ENCODE peak calls at places on chromosomes 16 and 17, in four cellular contexts. One of them, this sample, is unnamed.

GRCh38 chr16:54630284-54630967 is 300.2 kb upstream of the IRX5 start:
- DNase-seq in GM12865: no peak
- DNase-seq in fibroblast of pulmonary artery: peak; percentile 48
- DNase-seq in fibroblast of lung: peak; percentile 1
- DNase-seq in this sample: peak; percentile 67

GRCh38 chr16:11059588-11059987 is 115.2 kb downstream of the CLEC16A start:
- DNase-seq in fibroblast of pulmonary artery: no peak
- DNase-seq in GM12865: no peak
- DNase-seq in fibroblast of lung: no peak
- DNase-seq in this sample: no peak

GRCh38 chr16:87789437-87790277 is 23.9 kb upstream of the KLHDC4 start:
- DNase-seq in GM12865: no peak
- DNase-seq in fibroblast of lung: peak; percentile 95
- DNase-seq in fibroblast of pulmonary artery: peak; percentile 46
- DNase-seq in this sample: peak; percentile 81

GRCh38 chr16:27980076-27980775 is 83.3 kb downstream of the GSG1L start:
- DNase-seq in fibroblast of lung: no peak
- DNase-seq in fibroblast of pulmonary artery: no peak
- DNase-seq in GM12865: no peak
- DNase-seq in this sample: no peak

GRCh38 chr17:38797091-38797490 is 2.3 kb downstream of the PIP4K2B start:
- DNase-seq in fibroblast of lung: no peak
- DNase-seq in fibroblast of pulmonary artery: peak; percentile 17
- DNase-seq in GM12865: no peak
- DNase-seq in this sample: peak; percentile 80

GRCh38 chr17:52032454-52032853 is 126.1 kb downstream of the CA10 start:
- DNase-seq in fibroblast of pulmonary artery: no peak
- DNase-seq in GM12865: no peak
- DNase-seq in fibroblast of lung: no peak
- DNase-seq in this sample: no peak

GRCh38 chr17:50787106-50787505 is 19.8 kb upstream of the ANKRD40CL start:
- DNase-seq in fibroblast of pulmonary artery: no peak
- DNase-seq in GM12865: no peak
- DNase-seq in fibroblast of lung: no peak
- DNase-seq in this sample: no peak

GRCh38 chr17:57515662-57516211 is 229.4 kb downstream of the CCDC182 start:
- DNase-seq in fibroblast of lung: no peak
- DNase-seq in fibroblast of pulmonary artery: peak; percentile 16
- DNase-seq in GM12865: no peak
- DNase-seq in this sample: no peak

GRCh38 chr17:13561606-13562270 is 40.0 kb downstream of the HS3ST3A1 start:
- DNase-seq in fibroblast of pulmonary artery: no peak
- DNase-seq in GM12865: no peak
- DNase-seq in fibroblast of lung: no peak
- DNase-seq in this sample: no peak

GRCh38 chr17:81160306-81160705 is 5.0 kb upstream of the PVALEF start:
- DNase-seq in fibroblast of lung: no peak
- DNase-seq in GM12865: no peak
- DNase-seq in fibroblast of pulmonary artery: no peak
- DNase-seq in this sample: no peak

GRCh38 chr16:57618306-57619132 is 9.9 kb upstream of the ADGRG1 start:
- DNase-seq in fibroblast of pulmonary artery: no peak
- DNase-seq in fibroblast of lung: no peak
- DNase-seq in GM12865: no peak
- DNase-seq in this sample: no peak

GRCh38 chr16:23710008-23710407 is 3.0 kb downstream of the ERN2 start:
- DNase-seq in GM12865: no peak
- DNase-seq in fibroblast of pulmonary artery: no peak
- DNase-seq in fibroblast of lung: no peak
- DNase-seq in this sample: no peak

GRCh38 chr17:74431568-74432483 is at the start of gene GPRC5C:
- DNase-seq in fibroblast of pulmonary artery: peak; percentile 64
- DNase-seq in fibroblast of lung: no peak
- DNase-seq in GM12865: peak; percentile 52
- DNase-seq in this sample: peak; percentile 54

GRCh38 chr16:64453643-64454042 is 668.2 kb downstream of the CDH11 start:
- DNase-seq in GM12865: no peak
- DNase-seq in fibroblast of pulmonary artery: no peak
- DNase-seq in fibroblast of lung: no peak
- DNase-seq in this sample: no peak

GRCh38 chr16:17887963-17888362 is 417.2 kb upstream of the XYLT1 start:
- DNase-seq in fibroblast of lung: no peak
- DNase-seq in GM12865: no peak
- DNase-seq in fibroblast of pulmonary artery: no peak
- DNase-seq in this sample: peak; percentile 37

GRCh38 chr17:74916851-74917199 is 6.2 kb downstream of the USH1G start:
- DNase-seq in fibroblast of pulmonary artery: no peak
- DNase-seq in fibroblast of lung: no peak
- DNase-seq in GM12865: no peak
- DNase-seq in this sample: no peak

GRCh38 chr17:35731239-35731931 is at the start of gene RASL10B:
- DNase-seq in fibroblast of lung: peak; percentile 39
- DNase-seq in GM12865: no peak
- DNase-seq in fibroblast of pulmonary artery: peak; percentile 34
- DNase-seq in this sample: no peak

GRCh38 chr17:69638516-69638915 is 224.0 kb downstream of the MAP2K6 start:
- DNase-seq in GM12865: no peak
- DNase-seq in fibroblast of pulmonary artery: no peak
- DNase-seq in fibroblast of lung: no peak
- DNase-seq in this sample: no peak

GRCh38 chr17:74729368-74729767 is 7.7 kb upstream of the RAB37 start:
- DNase-seq in GM12865: no peak
- DNase-seq in fibroblast of pulmonary artery: no peak
- DNase-seq in fibroblast of lung: no peak
- DNase-seq in this sample: no peak

GRCh38 chr16:89827383-89828198 is 684 bp upstream of the SPIRE2 start:
- DNase-seq in fibroblast of pulmonary artery: peak; percentile 74
- DNase-seq in GM12865: no peak
- DNase-seq in fibroblast of lung: peak; percentile 60
- DNase-seq in this sample: peak; percentile 59

GRCh38 chr17:81902023-81902652 is at the start of gene NPB:
- DNase-seq in GM12865: no peak
- DNase-seq in fibroblast of lung: no peak
- DNase-seq in fibroblast of pulmonary artery: no peak
- DNase-seq in this sample: no peak

GRCh38 chr17:79810138-79811027 is 13.5 kb upstream of the CBX8 start:
- DNase-seq in fibroblast of lung: peak; percentile 71
- DNase-seq in GM12865: peak; percentile 92
- DNase-seq in fibroblast of pulmonary artery: peak; percentile 76
- DNase-seq in this sample: peak; percentile 65

GRCh38 chr16:88003736-88004135 is 52.5 kb downstream of the BANP start:
- DNase-seq in fibroblast of lung: no peak
- DNase-seq in fibroblast of pulmonary artery: no peak
- DNase-seq in GM12865: no peak
- DNase-seq in this sample: no peak

GRCh38 chr16:84507011-84507982 is 2.8 kb upstream of the MEAK7 start:
- DNase-seq in fibroblast of lung: no peak
- DNase-seq in fibroblast of pulmonary artery: no peak
- DNase-seq in GM12865: peak; percentile 88
- DNase-seq in this sample: no peak

GRCh38 chr17:78737332-78737731 is 44.7 kb downstream of the CYTH1 start:
- DNase-seq in GM12865: no peak
- DNase-seq in fibroblast of lung: peak; percentile 84
- DNase-seq in fibroblast of pulmonary artery: peak; percentile 62
- DNase-seq in this sample: peak; percentile 86

GRCh38 chr17:41794603-41794975 is 8.1 kb upstream of the JUP start:
- DNase-seq in GM12865: no peak
- DNase-seq in fibroblast of pulmonary artery: no peak
- DNase-seq in fibroblast of lung: no peak
- DNase-seq in this sample: no peak

GRCh38 chr17:39971076-39971603 is 8.3 kb downstream of the GSDMA start:
- DNase-seq in fibroblast of pulmonary artery: no peak
- DNase-seq in fibroblast of lung: no peak
- DNase-seq in GM12865: no peak
- DNase-seq in this sample: no peak

GRCh38 chr17:19958023-19958422 is 19.6 kb downstream of the AKAP10 start:
- DNase-seq in fibroblast of pulmonary artery: peak; percentile 84
- DNase-seq in fibroblast of lung: peak; percentile 80
- DNase-seq in GM12865: no peak
- DNase-seq in this sample: peak; percentile 76

GRCh38 chr17:37475713-37476420 is 13.8 kb upstream of the DUSP14 start:
- DNase-seq in GM12865: no peak
- DNase-seq in fibroblast of lung: no peak
- DNase-seq in fibroblast of pulmonary artery: no peak
- DNase-seq in this sample: no peak

GRCh38 chr17:29049541-29050150 is 6.7 kb downstream of the PIPOX start:
- DNase-seq in fibroblast of lung: no peak
- DNase-seq in fibroblast of pulmonary artery: peak; percentile 26
- DNase-seq in GM12865: no peak
- DNase-seq in this sample: no peak

GRCh38 chr16:68444058-68444657 is 4.2 kb downstream of the SMPD3 start:
- DNase-seq in fibroblast of lung: peak; percentile 28
- DNase-seq in fibroblast of pulmonary artery: peak; percentile 53
- DNase-seq in GM12865: peak; percentile 16
- DNase-seq in this sample: peak; percentile 33

GRCh38 chr16:75922250-75922649 is 196.0 kb upstream of the CPHXL start:
- DNase-seq in fibroblast of lung: no peak
- DNase-seq in fibroblast of pulmonary artery: no peak
- DNase-seq in GM12865: no peak
- DNase-seq in this sample: no peak

GRCh38 chr16:82995286-82995926 is 368.6 kb downstream of the CDH13 start:
- DNase-seq in fibroblast of lung: no peak
- DNase-seq in fibroblast of pulmonary artery: no peak
- DNase-seq in GM12865: no peak
- DNase-seq in this sample: no peak
- H3K4me3 ChIP-seq in fibroblast of lung: no peak overlapping the region
- H3K4me3 ChIP-seq in fibroblast of pulmonary artery: peak overlapping the region; percentile 40
- H3K4me3 ChIP-seq in GM12865: no peak overlapping the region
- H3K4me3 ChIP-seq in this sample: no peak overlapping the region

GRCh38 chr17:30345527-30346075 is 11.7 kb upstream of the TMIGD1 start:
- DNase-seq in fibroblast of pulmonary artery: peak; percentile 22
- DNase-seq in fibroblast of lung: no peak
- DNase-seq in GM12865: peak; percentile 56
- DNase-seq in this sample: peak; percentile 41
- TF ChIP-seq CTCF in fibroblast of pulmonary artery: no peak
- TF ChIP-seq CTCF in fibroblast of lung: no peak
- TF ChIP-seq CTCF in GM12865: no peak
- TF ChIP-seq CTCF in this sample: no peak

GRCh38 chr17:4881761-4882555 is 17.4 kb upstream of the C17orf107 start:
- DNase-seq in fibroblast of lung: peak; percentile 34
- DNase-seq in GM12865: peak; percentile 70
- DNase-seq in fibroblast of pulmonary artery: peak; percentile 46
- DNase-seq in this sample: peak; percentile 22
- H3K4me3 ChIP-seq in fibroblast of lung: no peak overlapping the region
- H3K4me3 ChIP-seq in GM12865: no peak overlapping the region
- H3K4me3 ChIP-seq in fibroblast of pulmonary artery: no peak overlapping the region
- H3K4me3 ChIP-seq in this sample: no peak overlapping the region

GRCh38 chr16:13919330-13919682 is 648 bp upstream of the ERCC4 start:
- DNase-seq in fibroblast of lung: peak; percentile 70
- DNase-seq in fibroblast of pulmonary artery: peak; percentile 70
- DNase-seq in GM12865: peak; percentile 40
- DNase-seq in this sample: peak; percentile 53
- TF ChIP-seq CTCF in fibroblast of lung: peak; percentile 32
- TF ChIP-seq CTCF in fibroblast of pulmonary artery: peak; percentile 44
- TF ChIP-seq CTCF in GM12865: peak; percentile 29
- TF ChIP-seq CTCF in this sample: peak; percentile 47

GRCh38 chr17:63537991-63538692 is 12.1 kb upstream of the DCAF7 start:
- DNase-seq in fibroblast of pulmonary artery: no peak
- DNase-seq in fibroblast of lung: no peak
- DNase-seq in GM12865: no peak
- DNase-seq in this sample: no peak
- H3K4me3 ChIP-seq in fibroblast of pulmonary artery: no peak overlapping the region
- H3K4me3 ChIP-seq in fibroblast of lung: no peak overlapping the region
- H3K4me3 ChIP-seq in GM12865: no peak overlapping the region
- H3K4me3 ChIP-seq in this sample: no peak overlapping the region

DNA sequence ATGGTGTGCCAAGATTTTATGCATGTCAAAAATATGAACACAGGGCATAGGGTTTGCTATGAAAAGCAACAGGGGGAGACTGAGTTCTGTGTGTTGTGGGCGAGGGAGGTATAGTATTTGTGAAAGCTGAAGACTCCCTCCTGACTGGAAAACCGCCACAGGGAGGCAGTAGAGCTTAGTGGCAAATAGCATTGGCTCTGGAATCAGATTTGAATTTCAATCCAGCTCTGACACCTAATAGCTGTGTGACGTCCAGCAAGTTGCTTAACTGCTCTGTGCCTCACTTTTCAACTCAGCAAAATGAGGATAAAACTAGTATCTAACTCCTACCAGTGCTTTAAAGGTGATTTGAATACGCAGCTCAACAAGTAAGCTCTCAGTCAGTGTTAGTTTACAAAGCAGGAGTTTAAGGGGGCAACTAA is 22.0 kb downstream of the KPNA2 start:
- DNase-seq in GM12865: peak; percentile 43
- DNase-seq in fibroblast of pulmonary artery: peak; percentile 66
- DNase-seq in fibroblast of lung: peak; percentile 48
- DNase-seq in this sample: peak; percentile 60
- TF ChIP-seq CTCF in GM12865: peak; percentile 43
- TF ChIP-seq CTCF in fibroblast of pulmonary artery: peak; percentile 47
- TF ChIP-seq CTCF in fibroblast of lung: peak; percentile 50
- TF ChIP-seq CTCF in this sample: peak; percentile 53

GRCh38 chr16:77066896-77067496 is 124.0 kb upstream of the MON1B start:
- DNase-seq in fibroblast of lung: no peak
- DNase-seq in fibroblast of pulmonary artery: no peak
- DNase-seq in GM12865: no peak
- DNase-seq in this sample: no peak

GRCh38 chr16:77069929-77070328 is 121.1 kb upstream of the MON1B start:
- DNase-seq in fibroblast of lung: no peak
- DNase-seq in fibroblast of pulmonary artery: no peak
- DNase-seq in GM12865: no peak
- DNase-seq in this sample: no peak

GRCh38 chr16:77068402-77068801 is 122.6 kb upstream of the MON1B start:
- DNase-seq in fibroblast of pulmonary artery: no peak
- DNase-seq in fibroblast of lung: no peak
- DNase-seq in GM12865: no peak
- DNase-seq in this sample: no peak

DNA sequence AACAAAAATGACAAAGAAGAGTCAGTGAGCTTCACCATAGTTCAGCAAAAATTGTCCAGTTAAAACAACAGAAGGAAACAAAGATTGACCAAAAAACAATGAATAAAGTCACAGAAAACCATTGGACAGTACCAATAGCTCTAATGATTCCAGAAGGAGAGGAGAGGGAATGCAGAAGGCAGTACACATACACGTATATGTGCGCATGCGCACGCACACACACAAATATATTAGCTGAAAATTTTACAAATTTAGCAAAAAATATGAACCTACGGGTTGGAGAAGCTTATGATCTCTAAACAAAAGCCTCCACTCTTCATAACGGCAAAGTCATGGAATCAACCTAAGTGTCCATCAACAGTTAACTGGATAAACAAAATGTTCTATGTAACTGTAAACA is 120.3 kb upstream of the MON1B start:
- DNase-seq in GM12865: no peak
- DNase-seq in fibroblast of lung: no peak
- DNase-seq in fibroblast of pulmonary artery: no peak
- DNase-seq in this sample: no peak
- H3K4me3 ChIP-seq in GM12865: no peak overlapping the region
- H3K4me3 ChIP-seq in fibroblast of lung: no peak overlapping the region
- H3K4me3 ChIP-seq in fibroblast of pulmonary artery: no peak overlapping the region
- H3K4me3 ChIP-seq in this sample: no peak overlapping the region

GRCh38 chr17:4956493-4957061 is 5.7 kb downstream of the ENO3 start:
- DNase-seq in fibroblast of pulmonary artery: no peak
- DNase-seq in GM12865: peak; percentile 61
- DNase-seq in fibroblast of lung: no peak
- DNase-seq in this sample: no peak
- TF ChIP-seq CTCF in fibroblast of pulmonary artery: peak; percentile 21
- TF ChIP-seq CTCF in GM12865: peak; percentile 48
- TF ChIP-seq CTCF in fibroblast of lung: no peak
- TF ChIP-seq CTCF in this sample: peak; percentile 33

This sample was measured in fibroblast of mammary gland.